ENCODE peak calls at places on chromosomes 11 and 22, in six cellular contexts. One of them, this sample, is unnamed.

GRCh38 chr11:118620529-118621070 is 13.2 kb downstream of the PHLDB1 start:
- DNase-seq in ACHN: peak; percentile 77
- DNase-seq in IMR-90: no peak
- DNase-seq in stimulated activated CD4-positive, alpha-beta T cell treated with anti-CD3 and anti-CD28 coated beads, Interleukin-12 subunit alpha, Interleukin-12 subunit beta, amount 100 ng/mL, for 24 hours: no peak
- DNase-seq in aorta: peak; percentile 70
- DNase-seq in M059J: peak; percentile 54
- DNase-seq in this sample: no peak

GRCh38 chr22:44286673-44287072 is 26.1 kb downstream of the SHISAL1 start:
- DNase-seq in M059J: no peak
- DNase-seq in stimulated activated CD4-positive, alpha-beta T cell treated with anti-CD3 and anti-CD28 coated beads, Interleukin-12 subunit alpha, Interleukin-12 subunit beta, amount 100 ng/mL, for 24 hours: no peak
- DNase-seq in ACHN: no peak
- DNase-seq in aorta: no peak
- DNase-seq in IMR-90: no peak
- DNase-seq in this sample: no peak

GRCh38 chr11:20351870-20352269 is 11.6 kb upstream of the HTATIP2 start:
- DNase-seq in aorta: no peak
- DNase-seq in ACHN: no peak
- DNase-seq in stimulated activated CD4-positive, alpha-beta T cell treated with anti-CD3 and anti-CD28 coated beads, Interleukin-12 subunit alpha, Interleukin-12 subunit beta, amount 100 ng/mL, for 24 hours: no peak
- DNase-seq in IMR-90: no peak
- DNase-seq in M059J: no peak
- DNase-seq in this sample: no peak

GRCh38 chr22:42280836-42281235 is 10.4 kb upstream of the TCF20 start:
- DNase-seq in aorta: peak; percentile 36
- DNase-seq in ACHN: no peak
- DNase-seq in stimulated activated CD4-positive, alpha-beta T cell treated with anti-CD3 and anti-CD28 coated beads, Interleukin-12 subunit alpha, Interleukin-12 subunit beta, amount 100 ng/mL, for 24 hours: no peak
- DNase-seq in IMR-90: no peak
- DNase-seq in M059J: no peak
- DNase-seq in this sample: no peak

GRCh38 chr11:72813740-72814138 is 472 bp upstream of the ATG16L2 start:
- DNase-seq in ACHN: peak; percentile 72
- DNase-seq in IMR-90: peak; percentile 66
- DNase-seq in aorta: peak; percentile 94
- DNase-seq in stimulated activated CD4-positive, alpha-beta T cell treated with anti-CD3 and anti-CD28 coated beads, Interleukin-12 subunit alpha, Interleukin-12 subunit beta, amount 100 ng/mL, for 24 hours: no peak
- DNase-seq in M059J: peak; percentile 82
- DNase-seq in this sample: peak; percentile 88

GRCh38 chr11:17634776-17635550 is 84.4 kb upstream of the MYOD1 start:
- DNase-seq in stimulated activated CD4-positive, alpha-beta T cell treated with anti-CD3 and anti-CD28 coated beads, Interleukin-12 subunit alpha, Interleukin-12 subunit beta, amount 100 ng/mL, for 24 hours: no peak
- DNase-seq in ACHN: no peak
- DNase-seq in M059J: no peak
- DNase-seq in aorta: no peak
- DNase-seq in IMR-90: no peak
- DNase-seq in this sample: no peak

GRCh38 chr11:115963170-115963569 is 459.0 kb upstream of the CADM1 start:
- DNase-seq in aorta: no peak
- DNase-seq in stimulated activated CD4-positive, alpha-beta T cell treated with anti-CD3 and anti-CD28 coated beads, Interleukin-12 subunit alpha, Interleukin-12 subunit beta, amount 100 ng/mL, for 24 hours: no peak
- DNase-seq in IMR-90: no peak
- DNase-seq in ACHN: no peak
- DNase-seq in M059J: no peak
- DNase-seq in this sample: no peak

GRCh38 chr22:39297490-39298193 is 21.8 kb downstream of the RPL3 start:
- DNase-seq in stimulated activated CD4-positive, alpha-beta T cell treated with anti-CD3 and anti-CD28 coated beads, Interleukin-12 subunit alpha, Interleukin-12 subunit beta, amount 100 ng/mL, for 24 hours: no peak
- DNase-seq in aorta: no peak
- DNase-seq in M059J: no peak
- DNase-seq in ACHN: no peak
- DNase-seq in IMR-90: no peak
- DNase-seq in this sample: no peak

This sample was measured in putamen.